ENCODE peak calls at places on chromosomes 1 and 21, in four cellular contexts. One of them, this sample, is unnamed.

GRCh38 chr1:42981406-42981805 is 22.7 kb upstream of the SLC2A1 start:
- DNase-seq in right cardiac atrium: no peak
- DNase-seq in lung: no peak
- DNase-seq in DND-41: no peak
- DNase-seq in this sample: no peak

GRCh38 chr1:230270940-230271325 is 155.2 kb downstream of the PGBD5 start:
- DNase-seq in right cardiac atrium: no peak
- DNase-seq in lung: no peak
- DNase-seq in DND-41: no peak
- DNase-seq in this sample: no peak

GRCh38 chr21:42061195-42061865 is 9.8 kb upstream of the UMODL1 start:
- DNase-seq in lung: peak; percentile 50
- DNase-seq in DND-41: peak; percentile 64
- DNase-seq in right cardiac atrium: peak; percentile 74
- DNase-seq in this sample: peak; percentile 69

GRCh38 chr1:6996371-6996770 is 211.1 kb downstream of the CAMTA1 start:
- DNase-seq in DND-41: no peak
- DNase-seq in right cardiac atrium: no peak
- DNase-seq in lung: no peak
- DNase-seq in this sample: no peak

GRCh38 chr1:149928388-149928724 is 753 bp upstream of the SF3B4 start:
- DNase-seq in DND-41: no peak
- DNase-seq in right cardiac atrium: no peak
- DNase-seq in lung: no peak
- DNase-seq in this sample: no peak

GRCh38 chr1:37561096-37561793 is 4.5 kb downstream of the DNALI1 start:
- DNase-seq in DND-41: no peak
- DNase-seq in right cardiac atrium: no peak
- DNase-seq in lung: no peak
- DNase-seq in this sample: no peak

GRCh38 chr1:201064806-201065205 is 41.3 kb upstream of the KIF21B start:
- DNase-seq in DND-41: no peak
- DNase-seq in lung: no peak
- DNase-seq in right cardiac atrium: no peak
- DNase-seq in this sample: no peak

GRCh38 chr1:85448358-85448757 is 16.6 kb downstream of the DDAH1 start:
- DNase-seq in DND-41: no peak
- DNase-seq in right cardiac atrium: no peak
- DNase-seq in lung: no peak
- DNase-seq in this sample: no peak

GRCh38 chr21:16195476-16195875 is 465.7 kb downstream of the USP25 start:
- DNase-seq in lung: no peak
- DNase-seq in DND-41: no peak
- DNase-seq in right cardiac atrium: no peak
- DNase-seq in this sample: no peak

GRCh38 chr1:56577859-56578663 is 1.3 kb downstream of the PLPP3 start:
- DNase-seq in DND-41: peak; percentile 21
- DNase-seq in right cardiac atrium: peak; percentile 78
- DNase-seq in lung: peak; percentile 62
- DNase-seq in this sample: peak; percentile 65

GRCh38 chr1:103144681-103145080 is 36.4 kb upstream of the COL11A1 start:
- DNase-seq in DND-41: no peak
- DNase-seq in lung: no peak
- DNase-seq in right cardiac atrium: no peak
- DNase-seq in this sample: no peak

GRCh38 chr1:184365699-184366098 is 21.1 kb upstream of the C1orf21 start:
- DNase-seq in right cardiac atrium: no peak
- DNase-seq in lung: no peak
- DNase-seq in DND-41: no peak
- DNase-seq in this sample: no peak

GRCh38 chr1:234208791-234209190 is 164.5 kb upstream of the COA6 start:
- DNase-seq in DND-41: no peak
- DNase-seq in lung: no peak
- DNase-seq in right cardiac atrium: no peak
- DNase-seq in this sample: no peak

GRCh38 chr1:147169840-147170674 is 2.2 kb downstream of the PRKAB2 start:
- DNase-seq in DND-41: no peak
- DNase-seq in lung: no peak
- DNase-seq in right cardiac atrium: no peak
- DNase-seq in this sample: no peak

GRCh38 chr1:220283616-220284015 is 11.4 kb upstream of the RAB3GAP2 start:
- DNase-seq in DND-41: no peak
- DNase-seq in lung: no peak
- DNase-seq in right cardiac atrium: no peak
- DNase-seq in this sample: no peak

GRCh38 chr1:66764994-66765578 is 12.8 kb downstream of the DYNLT5 start:
- DNase-seq in DND-41: peak; percentile 58
- DNase-seq in right cardiac atrium: no peak
- DNase-seq in lung: no peak
- DNase-seq in this sample: peak; percentile 21

GRCh38 chr1:160548960-160549664 is 26.1 kb upstream of the SLAMF6 start:
- DNase-seq in DND-41: no peak
- DNase-seq in lung: no peak
- DNase-seq in right cardiac atrium: no peak
- DNase-seq in this sample: no peak

GRCh38 chr1:182035097-182035770 is 26.3 kb downstream of the ZNF648 start:
- DNase-seq in DND-41: peak; percentile 49
- DNase-seq in right cardiac atrium: no peak
- DNase-seq in lung: no peak
- DNase-seq in this sample: no peak

GRCh38 chr1:208166340-208167138 is 77.6 kb downstream of the PLXNA2 start:
- DNase-seq in right cardiac atrium: no peak
- DNase-seq in lung: peak; percentile 52
- DNase-seq in DND-41: no peak
- DNase-seq in this sample: no peak

GRCh38 chr1:119743308-119743707 is 25.4 kb downstream of the HMGCS2 start:
- DNase-seq in DND-41: no peak
- DNase-seq in lung: no peak
- DNase-seq in right cardiac atrium: peak; percentile 76
- DNase-seq in this sample: no peak
- H3K4me3 ChIP-seq in DND-41: no peak overlapping the region
- H3K4me3 ChIP-seq in lung: no peak overlapping the region
- H3K4me3 ChIP-seq in right cardiac atrium: no peak overlapping the region
- H3K4me3 ChIP-seq in this sample: no peak overlapping the region

GRCh38 chr1:16954579-16954978 is 25.8 kb downstream of the MFAP2 start:
- DNase-seq in lung: no peak
- DNase-seq in DND-41: no peak
- DNase-seq in right cardiac atrium: peak; percentile 24
- DNase-seq in this sample: no peak
- H3K4me3 ChIP-seq in lung: no peak overlapping the region
- H3K4me3 ChIP-seq in DND-41: no peak overlapping the region
- H3K4me3 ChIP-seq in right cardiac atrium: no peak overlapping the region
- H3K4me3 ChIP-seq in this sample: no peak overlapping the region

GRCh38 chr1:205670611-205671430 is 9.5 kb downstream of the SLC45A3 start:
- DNase-seq in DND-41: no peak
- DNase-seq in right cardiac atrium: no peak
- DNase-seq in lung: no peak
- DNase-seq in this sample: no peak
- H3K4me3 ChIP-seq in DND-41: no peak overlapping the region
- H3K4me3 ChIP-seq in right cardiac atrium: no peak overlapping the region
- H3K4me3 ChIP-seq in lung: no peak overlapping the region
- H3K4me3 ChIP-seq in this sample: no peak overlapping the region

GRCh38 chr1:40824591-40825429 is 37.4 kb downstream of the CITED4 start:
- DNase-seq in DND-41: no peak
- DNase-seq in right cardiac atrium: no peak
- DNase-seq in lung: no peak
- DNase-seq in this sample: no peak
- H3K4me3 ChIP-seq in DND-41: no peak overlapping the region
- H3K4me3 ChIP-seq in right cardiac atrium: no peak overlapping the region
- H3K4me3 ChIP-seq in lung: no peak overlapping the region
- H3K4me3 ChIP-seq in this sample: no peak overlapping the region

DNA sequence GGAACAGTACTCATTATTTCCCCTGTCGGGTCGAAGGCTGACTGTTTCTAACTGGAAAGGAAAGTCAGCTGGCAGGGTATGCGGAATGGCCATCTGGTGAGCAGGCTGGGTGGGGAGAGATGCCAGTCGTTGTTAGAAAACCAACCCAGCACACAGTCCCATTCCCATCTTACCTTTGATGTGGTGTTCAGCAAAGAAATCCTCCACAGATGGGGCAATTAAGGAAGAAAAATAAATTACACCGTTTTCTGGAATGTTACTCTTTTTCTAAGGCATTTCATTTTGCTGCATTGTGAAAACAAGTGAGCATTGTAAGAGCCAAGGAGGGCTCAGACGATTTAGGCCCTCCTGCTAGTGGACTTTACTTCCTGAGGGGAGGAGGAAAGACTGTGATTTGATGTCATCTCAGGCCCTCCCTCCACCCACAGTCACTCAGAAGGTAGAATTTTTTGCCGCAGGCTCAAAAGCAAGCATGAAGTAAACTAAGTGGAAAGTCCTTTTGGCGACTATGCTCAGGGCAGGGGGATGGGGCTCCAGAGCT is at the start of gene SLC16A4:
- DNase-seq in lung: no peak
- DNase-seq in right cardiac atrium: peak; percentile 56
- DNase-seq in DND-41: no peak
- DNase-seq in this sample: no peak
- H3K4me3 ChIP-seq in lung: no peak within 1 kb of the TSS
- H3K4me3 ChIP-seq in right cardiac atrium: peak within 1 kb of the TSS; percentile 46
- H3K4me3 ChIP-seq in DND-41: no peak within 1 kb of the TSS
- H3K4me3 ChIP-seq in this sample: peak within 1 kb of the TSS; percentile 53

This sample was measured in heart left ventricle.